ENCODE peak calls at places on chromosomes 11 and 22, in nine cellular contexts. One of them, this sample, is unnamed.

GRCh38 chr22:50112151-50113118 is 22.6 kb downstream of the MOV10L1 start:
- DNase-seq in choroid plexus epithelial cell: peak; percentile 94
- DNase-seq in stimulated activated CD4-positive, alpha-beta T cell treated with anti-CD3 and anti-CD28 coated beads, Interleukin-4, amount 100 ng/mL, for 1 hour: no peak
- DNase-seq in AG09309: peak; percentile 11
- DNase-seq in lung: no peak
- DNase-seq in mesothelial cell of epicardium: no peak
- DNase-seq in LoVo: no peak
- DNase-seq in stimulated activated CD8-positive, alpha-beta memory T cell treated with anti-CD3 and anti-CD28 coated beads, Interleukin-7, amount 100 ng/mL, for 24 hours: no peak
- DNase-seq in stomach: no peak
- DNase-seq in this sample: peak; percentile 13

GRCh38 chr11:129013737-129014475 is 71.2 kb upstream of the TP53AIP1 start:
- DNase-seq in lung: no peak
- DNase-seq in mesothelial cell of epicardium: no peak
- DNase-seq in choroid plexus epithelial cell: no peak
- DNase-seq in LoVo: peak; percentile 82
- DNase-seq in stimulated activated CD8-positive, alpha-beta memory T cell treated with anti-CD3 and anti-CD28 coated beads, Interleukin-7, amount 100 ng/mL, for 24 hours: no peak
- DNase-seq in AG09309: no peak
- DNase-seq in stomach: no peak
- DNase-seq in stimulated activated CD4-positive, alpha-beta T cell treated with anti-CD3 and anti-CD28 coated beads, Interleukin-4, amount 100 ng/mL, for 1 hour: no peak
- DNase-seq in this sample: no peak

GRCh38 chr11:105393326-105393725 is 216.5 kb upstream of the GRIA4 start:
- DNase-seq in choroid plexus epithelial cell: no peak
- DNase-seq in stimulated activated CD8-positive, alpha-beta memory T cell treated with anti-CD3 and anti-CD28 coated beads, Interleukin-7, amount 100 ng/mL, for 24 hours: no peak
- DNase-seq in lung: no peak
- DNase-seq in mesothelial cell of epicardium: no peak
- DNase-seq in LoVo: no peak
- DNase-seq in stimulated activated CD4-positive, alpha-beta T cell treated with anti-CD3 and anti-CD28 coated beads, Interleukin-4, amount 100 ng/mL, for 1 hour: no peak
- DNase-seq in AG09309: no peak
- DNase-seq in stomach: no peak
- DNase-seq in this sample: no peak

GRCh38 chr11:114190630-114191029 is 105.6 kb upstream of the NNMT start:
- DNase-seq in stimulated activated CD8-positive, alpha-beta memory T cell treated with anti-CD3 and anti-CD28 coated beads, Interleukin-7, amount 100 ng/mL, for 24 hours: no peak
- DNase-seq in lung: no peak
- DNase-seq in mesothelial cell of epicardium: no peak
- DNase-seq in LoVo: no peak
- DNase-seq in AG09309: no peak
- DNase-seq in choroid plexus epithelial cell: no peak
- DNase-seq in stomach: no peak
- DNase-seq in stimulated activated CD4-positive, alpha-beta T cell treated with anti-CD3 and anti-CD28 coated beads, Interleukin-4, amount 100 ng/mL, for 1 hour: no peak
- DNase-seq in this sample: no peak

GRCh38 chr11:75272391-75272790 is 31.8 kb downstream of the TPBGL start:
- DNase-seq in stimulated activated CD4-positive, alpha-beta T cell treated with anti-CD3 and anti-CD28 coated beads, Interleukin-4, amount 100 ng/mL, for 1 hour: no peak
- DNase-seq in AG09309: no peak
- DNase-seq in stomach: no peak
- DNase-seq in choroid plexus epithelial cell: no peak
- DNase-seq in mesothelial cell of epicardium: no peak
- DNase-seq in stimulated activated CD8-positive, alpha-beta memory T cell treated with anti-CD3 and anti-CD28 coated beads, Interleukin-7, amount 100 ng/mL, for 24 hours: no peak
- DNase-seq in lung: no peak
- DNase-seq in LoVo: no peak
- DNase-seq in this sample: no peak

GRCh38 chr22:24506802-24507438 is 11.8 kb downstream of the UPB1 start:
- DNase-seq in stimulated activated CD4-positive, alpha-beta T cell treated with anti-CD3 and anti-CD28 coated beads, Interleukin-4, amount 100 ng/mL, for 1 hour: no peak
- DNase-seq in lung: peak; percentile 49
- DNase-seq in choroid plexus epithelial cell: peak; percentile 36
- DNase-seq in stimulated activated CD8-positive, alpha-beta memory T cell treated with anti-CD3 and anti-CD28 coated beads, Interleukin-7, amount 100 ng/mL, for 24 hours: no peak
- DNase-seq in LoVo: peak; percentile 48
- DNase-seq in stomach: no peak
- DNase-seq in mesothelial cell of epicardium: no peak
- DNase-seq in AG09309: no peak
- DNase-seq in this sample: no peak

GRCh38 chr11:61978703-61979661 is 11.5 kb upstream of the FTH1 start:
- DNase-seq in mesothelial cell of epicardium: no peak
- DNase-seq in AG09309: no peak
- DNase-seq in stomach: no peak
- DNase-seq in choroid plexus epithelial cell: peak; percentile 72
- DNase-seq in lung: no peak
- DNase-seq in stimulated activated CD8-positive, alpha-beta memory T cell treated with anti-CD3 and anti-CD28 coated beads, Interleukin-7, amount 100 ng/mL, for 24 hours: no peak
- DNase-seq in LoVo: no peak
- DNase-seq in stimulated activated CD4-positive, alpha-beta T cell treated with anti-CD3 and anti-CD28 coated beads, Interleukin-4, amount 100 ng/mL, for 1 hour: no peak
- DNase-seq in this sample: no peak

GRCh38 chr11:79060081-79060480 is 380.7 kb downstream of the TENM4 start:
- DNase-seq in mesothelial cell of epicardium: no peak
- DNase-seq in stimulated activated CD8-positive, alpha-beta memory T cell treated with anti-CD3 and anti-CD28 coated beads, Interleukin-7, amount 100 ng/mL, for 24 hours: no peak
- DNase-seq in stomach: no peak
- DNase-seq in LoVo: no peak
- DNase-seq in stimulated activated CD4-positive, alpha-beta T cell treated with anti-CD3 and anti-CD28 coated beads, Interleukin-4, amount 100 ng/mL, for 1 hour: no peak
- DNase-seq in choroid plexus epithelial cell: peak; percentile 26
- DNase-seq in lung: no peak
- DNase-seq in AG09309: no peak
- DNase-seq in this sample: no peak

GRCh38 chr11:14357843-14358728 is 897 bp downstream of the RRAS2 start:
- DNase-seq in AG09309: no peak
- DNase-seq in choroid plexus epithelial cell: peak; percentile 68
- DNase-seq in stomach: peak; percentile 63
- DNase-seq in LoVo: peak; percentile 50
- DNase-seq in mesothelial cell of epicardium: peak; percentile 39
- DNase-seq in stimulated activated CD4-positive, alpha-beta T cell treated with anti-CD3 and anti-CD28 coated beads, Interleukin-4, amount 100 ng/mL, for 1 hour: peak; percentile 40
- DNase-seq in lung: peak; percentile 66
- DNase-seq in stimulated activated CD8-positive, alpha-beta memory T cell treated with anti-CD3 and anti-CD28 coated beads, Interleukin-7, amount 100 ng/mL, for 24 hours: no peak
- DNase-seq in this sample: peak; percentile 39

GRCh38 chr11:57568330-57568766 is 876 bp upstream of the UBE2L6 start:
- DNase-seq in stimulated activated CD4-positive, alpha-beta T cell treated with anti-CD3 and anti-CD28 coated beads, Interleukin-4, amount 100 ng/mL, for 1 hour: peak; percentile 92
- DNase-seq in AG09309: peak; percentile 14
- DNase-seq in stimulated activated CD8-positive, alpha-beta memory T cell treated with anti-CD3 and anti-CD28 coated beads, Interleukin-7, amount 100 ng/mL, for 24 hours: peak; percentile 85
- DNase-seq in stomach: no peak
- DNase-seq in LoVo: peak; percentile 81
- DNase-seq in lung: peak; percentile 85
- DNase-seq in mesothelial cell of epicardium: no peak
- DNase-seq in choroid plexus epithelial cell: peak; percentile 82
- DNase-seq in this sample: peak; percentile 85

GRCh38 chr11:61777234-61778090 is 14.9 kb downstream of the TMEM258 start:
- DNase-seq in LoVo: no peak
- DNase-seq in AG09309: no peak
- DNase-seq in mesothelial cell of epicardium: no peak
- DNase-seq in choroid plexus epithelial cell: no peak
- DNase-seq in stomach: peak; percentile 77
- DNase-seq in stimulated activated CD8-positive, alpha-beta memory T cell treated with anti-CD3 and anti-CD28 coated beads, Interleukin-7, amount 100 ng/mL, for 24 hours: peak; percentile 46
- DNase-seq in stimulated activated CD4-positive, alpha-beta T cell treated with anti-CD3 and anti-CD28 coated beads, Interleukin-4, amount 100 ng/mL, for 1 hour: peak; percentile 70
- DNase-seq in lung: no peak
- DNase-seq in this sample: peak; percentile 69

GRCh38 chr11:43952401-43953342 is 10.2 kb downstream of the C11orf96 start:
- DNase-seq in stimulated activated CD8-positive, alpha-beta memory T cell treated with anti-CD3 and anti-CD28 coated beads, Interleukin-7, amount 100 ng/mL, for 24 hours: no peak
- DNase-seq in stomach: no peak
- DNase-seq in choroid plexus epithelial cell: no peak
- DNase-seq in LoVo: no peak
- DNase-seq in AG09309: no peak
- DNase-seq in stimulated activated CD4-positive, alpha-beta T cell treated with anti-CD3 and anti-CD28 coated beads, Interleukin-4, amount 100 ng/mL, for 1 hour: no peak
- DNase-seq in mesothelial cell of epicardium: no peak
- DNase-seq in lung: no peak
- DNase-seq in this sample: no peak

GRCh38 chr11:117582491-117582890 is 214.5 kb downstream of the DSCAML1 start:
- DNase-seq in LoVo: no peak
- DNase-seq in stomach: no peak
- DNase-seq in stimulated activated CD4-positive, alpha-beta T cell treated with anti-CD3 and anti-CD28 coated beads, Interleukin-4, amount 100 ng/mL, for 1 hour: no peak
- DNase-seq in choroid plexus epithelial cell: no peak
- DNase-seq in AG09309: no peak
- DNase-seq in stimulated activated CD8-positive, alpha-beta memory T cell treated with anti-CD3 and anti-CD28 coated beads, Interleukin-7, amount 100 ng/mL, for 24 hours: no peak
- DNase-seq in lung: no peak
- DNase-seq in mesothelial cell of epicardium: no peak
- DNase-seq in this sample: no peak

GRCh38 chr11:76379811-76380160 is 1.1 kb downstream of the THAP12 start:
- DNase-seq in choroid plexus epithelial cell: no peak
- DNase-seq in stimulated activated CD4-positive, alpha-beta T cell treated with anti-CD3 and anti-CD28 coated beads, Interleukin-4, amount 100 ng/mL, for 1 hour: no peak
- DNase-seq in stomach: no peak
- DNase-seq in stimulated activated CD8-positive, alpha-beta memory T cell treated with anti-CD3 and anti-CD28 coated beads, Interleukin-7, amount 100 ng/mL, for 24 hours: no peak
- DNase-seq in lung: no peak
- DNase-seq in LoVo: no peak
- DNase-seq in AG09309: no peak
- DNase-seq in mesothelial cell of epicardium: no peak
- DNase-seq in this sample: no peak

GRCh38 chr11:122122179-122122578 is 6.2 kb upstream of the BLID start:
- DNase-seq in choroid plexus epithelial cell: no peak
- DNase-seq in stimulated activated CD8-positive, alpha-beta memory T cell treated with anti-CD3 and anti-CD28 coated beads, Interleukin-7, amount 100 ng/mL, for 24 hours: no peak
- DNase-seq in LoVo: no peak
- DNase-seq in mesothelial cell of epicardium: no peak
- DNase-seq in AG09309: no peak
- DNase-seq in stomach: no peak
- DNase-seq in stimulated activated CD4-positive, alpha-beta T cell treated with anti-CD3 and anti-CD28 coated beads, Interleukin-4, amount 100 ng/mL, for 1 hour: no peak
- DNase-seq in lung: no peak
- DNase-seq in this sample: no peak

GRCh38 chr11:95715777-95716241 is 73.8 kb downstream of the FAM76B start:
- DNase-seq in lung: no peak
- DNase-seq in stomach: no peak
- DNase-seq in stimulated activated CD4-positive, alpha-beta T cell treated with anti-CD3 and anti-CD28 coated beads, Interleukin-4, amount 100 ng/mL, for 1 hour: peak; percentile 25
- DNase-seq in stimulated activated CD8-positive, alpha-beta memory T cell treated with anti-CD3 and anti-CD28 coated beads, Interleukin-7, amount 100 ng/mL, for 24 hours: no peak
- DNase-seq in choroid plexus epithelial cell: peak; percentile 31
- DNase-seq in mesothelial cell of epicardium: no peak
- DNase-seq in AG09309: no peak
- DNase-seq in LoVo: no peak
- DNase-seq in this sample: no peak

GRCh38 chr11:69284081-69284511 is 9.9 kb upstream of the MYEOV start:
- DNase-seq in stimulated activated CD4-positive, alpha-beta T cell treated with anti-CD3 and anti-CD28 coated beads, Interleukin-4, amount 100 ng/mL, for 1 hour: no peak
- DNase-seq in choroid plexus epithelial cell: no peak
- DNase-seq in AG09309: no peak
- DNase-seq in LoVo: no peak
- DNase-seq in stomach: no peak
- DNase-seq in stimulated activated CD8-positive, alpha-beta memory T cell treated with anti-CD3 and anti-CD28 coated beads, Interleukin-7, amount 100 ng/mL, for 24 hours: no peak
- DNase-seq in mesothelial cell of epicardium: no peak
- DNase-seq in lung: no peak
- DNase-seq in this sample: no peak

GRCh38 chr22:37999640-38000272 is 15.4 kb upstream of the SOX10 start:
- DNase-seq in mesothelial cell of epicardium: no peak
- DNase-seq in LoVo: peak; percentile 7
- DNase-seq in lung: no peak
- DNase-seq in stimulated activated CD8-positive, alpha-beta memory T cell treated with anti-CD3 and anti-CD28 coated beads, Interleukin-7, amount 100 ng/mL, for 24 hours: no peak
- DNase-seq in choroid plexus epithelial cell: peak; percentile 53
- DNase-seq in stimulated activated CD4-positive, alpha-beta T cell treated with anti-CD3 and anti-CD28 coated beads, Interleukin-4, amount 100 ng/mL, for 1 hour: no peak
- DNase-seq in AG09309: no peak
- DNase-seq in stomach: no peak
- DNase-seq in this sample: no peak

GRCh38 chr11:69492201-69492991 is 10.9 kb downstream of the LINC01488 start:
- DNase-seq in mesothelial cell of epicardium: no peak
- DNase-seq in lung: no peak
- DNase-seq in choroid plexus epithelial cell: peak; percentile 12
- DNase-seq in stomach: no peak
- DNase-seq in LoVo: no peak
- DNase-seq in stimulated activated CD8-positive, alpha-beta memory T cell treated with anti-CD3 and anti-CD28 coated beads, Interleukin-7, amount 100 ng/mL, for 24 hours: no peak
- DNase-seq in AG09309: no peak
- DNase-seq in stimulated activated CD4-positive, alpha-beta T cell treated with anti-CD3 and anti-CD28 coated beads, Interleukin-4, amount 100 ng/mL, for 1 hour: no peak
- DNase-seq in this sample: no peak

GRCh38 chr11:40203606-40204005 is 1255.8 kb downstream of the LRRC4C start:
- DNase-seq in choroid plexus epithelial cell: no peak
- DNase-seq in stimulated activated CD4-positive, alpha-beta T cell treated with anti-CD3 and anti-CD28 coated beads, Interleukin-4, amount 100 ng/mL, for 1 hour: no peak
- DNase-seq in stomach: no peak
- DNase-seq in LoVo: no peak
- DNase-seq in mesothelial cell of epicardium: no peak
- DNase-seq in lung: no peak
- DNase-seq in AG09309: no peak
- DNase-seq in stimulated activated CD8-positive, alpha-beta memory T cell treated with anti-CD3 and anti-CD28 coated beads, Interleukin-7, amount 100 ng/mL, for 24 hours: no peak
- DNase-seq in this sample: no peak

GRCh38 chr22:50606126-50606525 is 5.5 kb downstream of the MAPK8IP2 start:
- DNase-seq in mesothelial cell of epicardium: no peak
- DNase-seq in choroid plexus epithelial cell: no peak
- DNase-seq in AG09309: no peak
- DNase-seq in stomach: no peak
- DNase-seq in LoVo: no peak
- DNase-seq in lung: no peak
- DNase-seq in stimulated activated CD8-positive, alpha-beta memory T cell treated with anti-CD3 and anti-CD28 coated beads, Interleukin-7, amount 100 ng/mL, for 24 hours: no peak
- DNase-seq in stimulated activated CD4-positive, alpha-beta T cell treated with anti-CD3 and anti-CD28 coated beads, Interleukin-4, amount 100 ng/mL, for 1 hour: no peak
- DNase-seq in this sample: no peak

GRCh38 chr11:22244986-22245592 is 52.2 kb downstream of the ANO5 start:
- DNase-seq in lung: peak; percentile 29
- DNase-seq in AG09309: peak; percentile 2
- DNase-seq in choroid plexus epithelial cell: peak; percentile 59
- DNase-seq in LoVo: peak; percentile 48
- DNase-seq in mesothelial cell of epicardium: no peak
- DNase-seq in stimulated activated CD8-positive, alpha-beta memory T cell treated with anti-CD3 and anti-CD28 coated beads, Interleukin-7, amount 100 ng/mL, for 24 hours: no peak
- DNase-seq in stomach: peak; percentile 47
- DNase-seq in stimulated activated CD4-positive, alpha-beta T cell treated with anti-CD3 and anti-CD28 coated beads, Interleukin-4, amount 100 ng/mL, for 1 hour: peak; percentile 2
- DNase-seq in this sample: peak; percentile 5

This sample was measured in immature natural killer cell.